ENCODE peak calls at places on chromosomes 2 and 18, in eight cellular contexts. One of them, this sample, is unnamed.

GRCh38 chr2:120239488-120240287 is 13.0 kb upstream of the RALB start:
- DNase-seq in HCT116: no peak
- DNase-seq in H9: peak; percentile 59
- DNase-seq in OCI-LY7: no peak
- DNase-seq in GM23338: peak; percentile 71
- DNase-seq in psoas muscle: no peak
- DNase-seq in colonic mucosa: no peak
- DNase-seq in astrocyte: peak; percentile 91
- DNase-seq in this sample: no peak

GRCh38 chr18:78875268-78875997 is 104.2 kb upstream of the SALL3 start:
- DNase-seq in HCT116: peak; percentile 19
- DNase-seq in H9: peak; percentile 64
- DNase-seq in OCI-LY7: peak; percentile 21
- DNase-seq in GM23338: peak; percentile 81
- DNase-seq in psoas muscle: no peak
- DNase-seq in colonic mucosa: peak; percentile 42
- DNase-seq in astrocyte: no peak
- DNase-seq in this sample: no peak

GRCh38 chr2:226798422-226799210 is 1.0 kb downstream of the IRS1 start:
- DNase-seq in HCT116: no peak
- DNase-seq in H9: peak; percentile 76
- DNase-seq in OCI-LY7: peak; percentile 89
- DNase-seq in GM23338: peak; percentile 75
- DNase-seq in psoas muscle: peak; percentile 78
- DNase-seq in colonic mucosa: peak; percentile 72
- DNase-seq in astrocyte: peak; percentile 59
- DNase-seq in this sample: peak; percentile 62

GRCh38 chr2:124369181-124369580 is 344.1 kb downstream of the CNTNAP5 start:
- DNase-seq in HCT116: no peak
- DNase-seq in H9: no peak
- DNase-seq in OCI-LY7: no peak
- DNase-seq in GM23338: no peak
- DNase-seq in psoas muscle: no peak
- DNase-seq in colonic mucosa: no peak
- DNase-seq in astrocyte: no peak
- DNase-seq in this sample: no peak

GRCh38 chr2:175640655-175641054 is 361.4 kb downstream of the LNPK start:
- DNase-seq in HCT116: no peak
- DNase-seq in H9: no peak
- DNase-seq in OCI-LY7: no peak
- DNase-seq in GM23338: no peak
- DNase-seq in psoas muscle: no peak
- DNase-seq in colonic mucosa: peak; percentile 39
- DNase-seq in astrocyte: no peak
- DNase-seq in this sample: no peak

GRCh38 chr18:71116535-71116934 is 827.7 kb downstream of the SOCS6 start:
- DNase-seq in HCT116: no peak
- DNase-seq in H9: no peak
- DNase-seq in OCI-LY7: no peak
- DNase-seq in GM23338: no peak
- DNase-seq in psoas muscle: no peak
- DNase-seq in colonic mucosa: no peak
- DNase-seq in astrocyte: no peak
- DNase-seq in this sample: no peak

GRCh38 chr2:225002656-225003045 is 39.6 kb downstream of the DOCK10 start:
- DNase-seq in HCT116: no peak
- DNase-seq in H9: no peak
- DNase-seq in OCI-LY7: peak; percentile 91
- DNase-seq in GM23338: no peak
- DNase-seq in psoas muscle: no peak
- DNase-seq in colonic mucosa: peak; percentile 32
- DNase-seq in astrocyte: no peak
- DNase-seq in this sample: no peak

GRCh38 chr2:59583173-59583765 is 970.2 kb downstream of the BCL11A start:
- DNase-seq in HCT116: no peak
- DNase-seq in H9: no peak
- DNase-seq in OCI-LY7: peak; percentile 3
- DNase-seq in GM23338: no peak
- DNase-seq in psoas muscle: no peak
- DNase-seq in colonic mucosa: no peak
- DNase-seq in astrocyte: no peak
- DNase-seq in this sample: no peak

GRCh38 chr2:137345994-137346393 is 580.6 kb downstream of the THSD7B start:
- DNase-seq in HCT116: no peak
- DNase-seq in H9: no peak
- DNase-seq in OCI-LY7: no peak
- DNase-seq in GM23338: no peak
- DNase-seq in psoas muscle: no peak
- DNase-seq in colonic mucosa: no peak
- DNase-seq in astrocyte: no peak
- DNase-seq in this sample: no peak

GRCh38 chr2:14350856-14351255 is 281.7 kb upstream of the LRATD1 start:
- DNase-seq in HCT116: no peak
- DNase-seq in H9: no peak
- DNase-seq in OCI-LY7: no peak
- DNase-seq in GM23338: no peak
- DNase-seq in psoas muscle: no peak
- DNase-seq in colonic mucosa: no peak
- DNase-seq in astrocyte: no peak
- DNase-seq in this sample: no peak

GRCh38 chr2:215611609-215612386 is 175.9 kb upstream of the FN1 start:
- DNase-seq in HCT116: no peak
- DNase-seq in H9: no peak
- DNase-seq in OCI-LY7: no peak
- DNase-seq in GM23338: no peak
- DNase-seq in psoas muscle: no peak
- DNase-seq in colonic mucosa: no peak
- DNase-seq in astrocyte: no peak
- DNase-seq in this sample: no peak

GRCh38 chr18:62944454-62944853 is 229.1 kb downstream of the PHLPP1 start:
- DNase-seq in HCT116: no peak
- DNase-seq in H9: no peak
- DNase-seq in OCI-LY7: no peak
- DNase-seq in GM23338: peak; percentile 8
- DNase-seq in psoas muscle: no peak
- DNase-seq in colonic mucosa: no peak
- DNase-seq in astrocyte: no peak
- DNase-seq in this sample: no peak

GRCh38 chr2:170454471-170455372 is 260.4 kb upstream of the SP5 start:
- DNase-seq in HCT116: no peak
- DNase-seq in H9: no peak
- DNase-seq in OCI-LY7: no peak
- DNase-seq in GM23338: no peak
- DNase-seq in psoas muscle: no peak
- DNase-seq in colonic mucosa: peak; percentile 60
- DNase-seq in astrocyte: no peak
- DNase-seq in this sample: no peak

GRCh38 chr2:233811732-233812131 is 33.6 kb downstream of the MROH2A start:
- DNase-seq in HCT116: no peak
- DNase-seq in H9: no peak
- DNase-seq in OCI-LY7: no peak
- DNase-seq in GM23338: no peak
- DNase-seq in psoas muscle: no peak
- DNase-seq in colonic mucosa: no peak
- DNase-seq in astrocyte: no peak
- DNase-seq in this sample: no peak

GRCh38 chr2:160221391-160222276 is 21.6 kb upstream of the ITGB6 start:
- DNase-seq in HCT116: no peak
- DNase-seq in H9: no peak
- DNase-seq in OCI-LY7: no peak
- DNase-seq in GM23338: no peak
- DNase-seq in psoas muscle: peak; percentile 73
- DNase-seq in colonic mucosa: peak; percentile 85
- DNase-seq in astrocyte: peak; percentile 56
- DNase-seq in this sample: peak; percentile 86

GRCh38 chr18:23812566-23813440 is 123.5 kb downstream of the LAMA3 start:
- DNase-seq in HCT116: peak; percentile 15
- DNase-seq in H9: no peak
- DNase-seq in OCI-LY7: peak; percentile 46
- DNase-seq in GM23338: peak; percentile 45
- DNase-seq in psoas muscle: no peak
- DNase-seq in colonic mucosa: no peak
- DNase-seq in astrocyte: no peak
- DNase-seq in this sample: no peak

GRCh38 chr2:12950957-12951656 is 234.4 kb downstream of the TRIB2 start:
- DNase-seq in HCT116: no peak
- DNase-seq in H9: no peak
- DNase-seq in OCI-LY7: no peak
- DNase-seq in GM23338: peak; percentile 54
- DNase-seq in psoas muscle: no peak
- DNase-seq in colonic mucosa: no peak
- DNase-seq in astrocyte: peak; percentile 74
- DNase-seq in this sample: no peak

GRCh38 chr2:129224486-129224885 is 755.0 kb upstream of the RAB6C start:
- DNase-seq in HCT116: no peak
- DNase-seq in H9: no peak
- DNase-seq in OCI-LY7: no peak
- DNase-seq in GM23338: no peak
- DNase-seq in psoas muscle: no peak
- DNase-seq in colonic mucosa: no peak
- DNase-seq in astrocyte: no peak
- DNase-seq in this sample: no peak

GRCh38 chr2:86807462-86808275 is 17.0 kb upstream of the CD8A start:
- DNase-seq in HCT116: peak; percentile 75
- DNase-seq in H9: peak; percentile 73
- DNase-seq in OCI-LY7: no peak
- DNase-seq in GM23338: peak; percentile 82
- DNase-seq in psoas muscle: peak; percentile 67
- DNase-seq in colonic mucosa: peak; percentile 60
- DNase-seq in astrocyte: no peak
- DNase-seq in this sample: peak; percentile 64

DNA sequence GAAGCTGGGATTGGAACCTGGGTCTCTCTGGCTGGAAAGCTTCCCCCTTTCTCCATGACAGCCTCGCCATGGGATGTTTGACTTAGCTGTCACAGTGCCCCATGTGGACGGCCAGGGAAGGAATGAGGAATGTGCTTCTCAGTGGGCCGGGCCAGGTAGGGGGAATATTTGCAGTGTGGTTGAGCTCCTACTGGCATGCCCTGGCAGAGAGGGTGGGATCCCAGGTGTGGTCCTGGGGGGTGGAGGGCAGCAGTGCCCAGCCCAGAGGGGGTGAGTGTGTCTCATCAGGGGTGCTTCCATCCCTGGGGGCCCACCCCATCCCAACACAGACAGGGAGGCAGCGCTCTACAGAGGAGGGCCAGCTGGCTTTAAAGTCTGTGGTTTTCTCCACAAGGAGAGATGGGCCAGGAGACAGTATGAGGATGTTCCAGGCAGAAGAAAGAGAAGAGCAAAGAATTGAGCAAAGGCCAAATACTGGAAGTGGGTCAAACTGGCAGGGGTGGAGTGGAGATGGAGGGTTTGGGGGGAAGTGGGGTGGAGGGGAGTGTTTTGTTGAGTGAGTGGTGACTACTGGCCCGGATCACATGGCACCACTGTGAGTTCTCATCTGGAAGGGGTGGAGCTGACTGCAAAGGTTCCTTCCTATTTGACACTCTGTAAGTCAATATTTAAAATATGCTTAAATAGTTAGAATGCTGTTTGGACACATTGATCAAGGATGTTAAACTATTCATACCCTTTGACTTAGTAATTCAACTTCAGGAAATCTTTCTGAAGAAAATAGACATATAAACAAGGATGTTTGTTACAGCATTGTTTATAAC is 94.0 kb downstream of the MYCN start:
- DNase-seq in HCT116: peak; percentile 13
- DNase-seq in H9: peak; percentile 78
- DNase-seq in OCI-LY7: no peak
- DNase-seq in GM23338: peak; percentile 83
- DNase-seq in psoas muscle: no peak
- DNase-seq in colonic mucosa: no peak
- DNase-seq in astrocyte: no peak
- DNase-seq in this sample: no peak
- TF ChIP-seq CTCF in HCT116: peak; percentile 60
- TF ChIP-seq CTCF in H9: peak; percentile 74
- TF ChIP-seq CTCF in OCI-LY7: no peak
- TF ChIP-seq CTCF in GM23338: peak; percentile 64
- TF ChIP-seq CTCF in psoas muscle: no peak
- TF ChIP-seq CTCF in colonic mucosa: no peak
- TF ChIP-seq CTCF in astrocyte: no peak
- TF ChIP-seq CTCF in this sample: no peak

DNA sequence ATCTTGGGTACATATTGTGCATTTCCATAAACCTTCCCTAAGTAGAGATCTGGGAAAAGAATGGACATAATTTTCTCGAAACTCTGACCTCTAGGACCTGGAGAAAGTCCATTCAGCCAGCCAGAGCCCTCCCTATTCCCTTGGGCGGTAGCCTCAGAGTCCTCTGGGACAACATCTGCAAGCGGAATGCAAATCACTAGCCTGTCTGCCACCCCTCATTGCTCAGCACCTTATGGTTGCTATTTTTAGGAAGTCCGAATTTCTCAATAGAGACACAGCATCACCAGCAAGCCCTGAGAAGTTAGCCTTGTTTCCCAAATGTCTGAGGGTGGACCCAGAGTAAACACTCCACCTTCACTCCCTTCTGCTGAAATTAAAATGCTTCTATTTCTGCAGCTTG is 17.6 kb upstream of the CD28 start:
- DNase-seq in HCT116: no peak
- DNase-seq in H9: no peak
- DNase-seq in OCI-LY7: peak; percentile 93
- DNase-seq in GM23338: peak; percentile 9
- DNase-seq in psoas muscle: peak; percentile 83
- DNase-seq in colonic mucosa: no peak
- DNase-seq in astrocyte: peak; percentile 86
- DNase-seq in this sample: peak; percentile 47
- H3K27ac ChIP-seq in HCT116: no peak overlapping the region
- H3K27ac ChIP-seq in H9: no peak overlapping the region
- H3K27ac ChIP-seq in OCI-LY7: peak overlapping the region; percentile 93
- H3K27ac ChIP-seq in GM23338: no peak overlapping the region
- H3K27ac ChIP-seq in psoas muscle: peak overlapping the region; percentile 84
- H3K27ac ChIP-seq in colonic mucosa: no peak overlapping the region
- H3K27ac ChIP-seq in astrocyte: no peak overlapping the region
- H3K27ac ChIP-seq in this sample: no peak overlapping the region

GRCh38 chr2:117985092-117985491 is 28.8 kb downstream of the CCDC93 start:
- DNase-seq in HCT116: no peak
- DNase-seq in H9: no peak
- DNase-seq in OCI-LY7: no peak
- DNase-seq in GM23338: peak; percentile 48
- DNase-seq in psoas muscle: no peak
- DNase-seq in colonic mucosa: no peak
- DNase-seq in astrocyte: no peak
- DNase-seq in this sample: no peak
- TF ChIP-seq CTCF in HCT116: no peak
- TF ChIP-seq CTCF in H9: peak; percentile 33
- TF ChIP-seq CTCF in OCI-LY7: peak; percentile 18
- TF ChIP-seq CTCF in GM23338: no peak
- TF ChIP-seq CTCF in psoas muscle: no peak
- TF ChIP-seq CTCF in colonic mucosa: no peak
- TF ChIP-seq CTCF in astrocyte: no peak
- TF ChIP-seq CTCF in this sample: no peak

DNA sequence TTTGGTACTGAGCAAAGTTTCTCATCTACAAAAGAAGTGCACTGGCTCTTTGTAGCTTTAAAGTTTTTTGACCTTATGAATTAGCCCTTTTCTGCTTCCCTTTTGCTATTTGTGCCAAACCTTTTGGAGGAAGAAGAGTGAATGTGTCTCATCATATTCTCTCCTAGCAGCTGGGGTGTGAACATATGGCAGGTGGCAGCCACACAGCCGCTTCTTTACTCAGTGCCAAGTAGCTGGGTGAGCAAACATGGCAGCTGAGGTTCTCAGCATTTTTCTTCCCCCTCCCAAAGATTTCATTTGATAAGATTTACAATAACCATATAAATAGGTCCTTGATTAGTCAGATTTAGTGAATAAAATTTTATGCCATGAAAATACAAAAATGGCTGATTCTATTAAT is 46.7 kb upstream of the STK17B start:
- DNase-seq in HCT116: no peak
- DNase-seq in H9: no peak
- DNase-seq in OCI-LY7: no peak
- DNase-seq in GM23338: no peak
- DNase-seq in psoas muscle: no peak
- DNase-seq in colonic mucosa: no peak
- DNase-seq in astrocyte: no peak
- DNase-seq in this sample: no peak
- H3K27ac ChIP-seq in HCT116: no peak overlapping the region
- H3K27ac ChIP-seq in H9: no peak overlapping the region
- H3K27ac ChIP-seq in OCI-LY7: no peak overlapping the region
- H3K27ac ChIP-seq in GM23338: no peak overlapping the region
- H3K27ac ChIP-seq in psoas muscle: no peak overlapping the region
- H3K27ac ChIP-seq in colonic mucosa: no peak overlapping the region
- H3K27ac ChIP-seq in astrocyte: no peak overlapping the region
- H3K27ac ChIP-seq in this sample: no peak overlapping the region

This sample was measured in lower lobe of right lung.